ENCODE peak calls at places on chromosomes 3 and 15, in five cellular contexts. One of them, this sample, is unnamed.

GRCh38 chr15:71532994-71533393 is 277.4 kb upstream of the NR2E3 start:
- DNase-seq in mammary epithelial cell: peak
- DNase-seq in ovary: no peak
- DNase-seq in AG09309: no peak
- DNase-seq in PC-9: peak
- DNase-seq in this sample: peak

GRCh38 chr15:41511331-41512077 is 2.1 kb downstream of the LTK start:
- DNase-seq in ovary: no peak
- DNase-seq in mammary epithelial cell: no peak
- DNase-seq in AG09309: no peak
- DNase-seq in PC-9: no peak
- DNase-seq in this sample: no peak

GRCh38 chr15:99930696-99931095 is 197.5 kb upstream of the LYSMD4 start:
- DNase-seq in PC-9: no peak
- DNase-seq in ovary: no peak
- DNase-seq in AG09309: no peak
- DNase-seq in mammary epithelial cell: no peak
- DNase-seq in this sample: no peak

GRCh38 chr3:136546718-136547117 is 205.5 kb downstream of the STAG1 start:
- DNase-seq in PC-9: no peak
- DNase-seq in AG09309: no peak
- DNase-seq in ovary: no peak
- DNase-seq in mammary epithelial cell: no peak
- DNase-seq in this sample: no peak

GRCh38 chr3:63135362-63135761 is 142.7 kb upstream of the SYNPR start:
- DNase-seq in PC-9: no peak
- DNase-seq in AG09309: no peak
- DNase-seq in ovary: no peak
- DNase-seq in mammary epithelial cell: no peak
- DNase-seq in this sample: no peak

GRCh38 chr3:142861926-142862325 is 27.0 kb downstream of the PCOLCE2 start:
- DNase-seq in PC-9: no peak
- DNase-seq in mammary epithelial cell: no peak
- DNase-seq in AG09309: no peak
- DNase-seq in ovary: no peak
- DNase-seq in this sample: no peak

GRCh38 chr3:140953028-140953960 is 11.7 kb downstream of the SLC25A36 start:
- DNase-seq in AG09309: peak
- DNase-seq in ovary: no peak
- DNase-seq in mammary epithelial cell: peak
- DNase-seq in PC-9: no peak
- DNase-seq in this sample: peak

GRCh38 chr3:45253316-45253715 is 27.2 kb upstream of the TMEM158 start:
- DNase-seq in mammary epithelial cell: no peak
- DNase-seq in ovary: no peak
- DNase-seq in PC-9: no peak
- DNase-seq in AG09309: no peak
- DNase-seq in this sample: no peak

GRCh38 chr3:131350506-131350905 is 31.1 kb upstream of the NUDT16 start:
- DNase-seq in ovary: no peak
- DNase-seq in mammary epithelial cell: peak
- DNase-seq in PC-9: no peak
- DNase-seq in AG09309: no peak
- DNase-seq in this sample: peak

GRCh38 chr3:86563358-86563970 is 427.5 kb downstream of the VGLL3 start:
- DNase-seq in PC-9: no peak
- DNase-seq in ovary: no peak
- DNase-seq in AG09309: peak
- DNase-seq in mammary epithelial cell: peak
- DNase-seq in this sample: peak

GRCh38 chr3:176172430-176172954 is 1024.8 kb downstream of the TBL1XR1 start:
- DNase-seq in ovary: no peak
- DNase-seq in PC-9: no peak
- DNase-seq in AG09309: no peak
- DNase-seq in mammary epithelial cell: no peak
- DNase-seq in this sample: no peak

GRCh38 chr3:25849101-25849500 is 59.2 kb downstream of the OXSM start:
- DNase-seq in PC-9: no peak
- DNase-seq in AG09309: no peak
- DNase-seq in ovary: no peak
- DNase-seq in mammary epithelial cell: no peak
- DNase-seq in this sample: no peak

GRCh38 chr3:178385280-178385952 is 150.8 kb upstream of the KCNMB2 start:
- DNase-seq in ovary: peak
- DNase-seq in mammary epithelial cell: peak
- DNase-seq in PC-9: peak
- DNase-seq in AG09309: no peak
- DNase-seq in this sample: peak

GRCh38 chr3:197428961-197429360 is 126.8 kb downstream of the BDH1 start:
- DNase-seq in mammary epithelial cell: no peak
- DNase-seq in AG09309: no peak
- DNase-seq in ovary: no peak
- DNase-seq in PC-9: no peak
- DNase-seq in this sample: no peak

GRCh38 chr3:178508443-178508825 is 27.8 kb upstream of the KCNMB2 start:
- DNase-seq in AG09309: no peak
- DNase-seq in ovary: no peak
- DNase-seq in PC-9: no peak
- DNase-seq in mammary epithelial cell: no peak
- DNase-seq in this sample: no peak

GRCh38 chr3:170553788-170554620 is 31.9 kb downstream of the SLC7A14 start:
- DNase-seq in AG09309: no peak
- DNase-seq in ovary: no peak
- DNase-seq in mammary epithelial cell: no peak
- DNase-seq in PC-9: no peak
- DNase-seq in this sample: peak

GRCh38 chr15:84833447-84833846 is 16.3 kb downstream of the ALPK3 start:
- DNase-seq in ovary: peak
- DNase-seq in AG09309: no peak
- DNase-seq in PC-9: peak
- DNase-seq in mammary epithelial cell: peak
- DNase-seq in this sample: peak

GRCh38 chr3:48413611-48414010 is 16.3 kb downstream of the PLXNB1 start:
- DNase-seq in AG09309: no peak
- DNase-seq in mammary epithelial cell: no peak
- DNase-seq in PC-9: no peak
- DNase-seq in ovary: no peak
- DNase-seq in this sample: no peak

GRCh38 chr15:71385026-71385425 is 269.8 kb downstream of the THSD4 start:
- DNase-seq in AG09309: no peak
- DNase-seq in PC-9: no peak
- DNase-seq in ovary: no peak
- DNase-seq in mammary epithelial cell: no peak
- DNase-seq in this sample: peak

GRCh38 chr15:80072285-80072684 is 12.8 kb downstream of the ZFAND6 start:
- DNase-seq in PC-9: peak
- DNase-seq in ovary: no peak
- DNase-seq in AG09309: peak
- DNase-seq in mammary epithelial cell: peak
- DNase-seq in this sample: peak

GRCh38 chr3:138365991-138366759 is 17.8 kb downstream of the MRAS start:
- DNase-seq in AG09309: no peak
- DNase-seq in ovary: no peak
- DNase-seq in PC-9: no peak
- DNase-seq in mammary epithelial cell: no peak
- DNase-seq in this sample: no peak

GRCh38 chr3:58215317-58216025 is 4.7 kb upstream of the DNASE1L3 start:
- DNase-seq in PC-9: no peak
- DNase-seq in AG09309: no peak
- DNase-seq in ovary: no peak
- DNase-seq in mammary epithelial cell: peak
- DNase-seq in this sample: no peak

GRCh38 chr3:101224739-101225138 is 95.6 kb downstream of the IMPG2 start:
- DNase-seq in AG09309: no peak
- DNase-seq in PC-9: no peak
- DNase-seq in ovary: no peak
- DNase-seq in mammary epithelial cell: no peak
- DNase-seq in this sample: no peak
- H3K4me3 ChIP-seq in AG09309: no peak
- H3K4me3 ChIP-seq in PC-9: no peak
- H3K4me3 ChIP-seq in ovary: no peak
- H3K4me3 ChIP-seq in mammary epithelial cell: no peak
- H3K4me3 ChIP-seq in this sample: no peak

DNA sequence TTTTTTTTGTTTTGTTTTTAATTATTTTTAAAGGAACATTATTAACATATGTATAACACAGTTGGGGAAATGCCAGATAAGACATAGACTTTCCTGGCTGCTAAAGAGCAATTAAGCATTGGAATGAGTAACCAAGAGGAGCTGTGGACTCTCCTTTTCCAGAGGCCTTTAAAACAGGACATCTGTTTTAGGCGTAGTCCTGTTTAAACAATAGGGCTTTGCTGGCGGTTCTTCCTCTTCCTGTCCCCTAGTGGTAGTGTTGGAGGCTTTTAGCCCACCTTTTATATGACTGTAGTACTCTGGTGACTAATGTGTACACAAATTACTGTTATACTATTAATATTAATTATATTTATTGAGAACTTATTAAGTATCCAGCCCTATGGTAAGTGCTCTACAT is 81.9 kb downstream of the PPARG start:
- DNase-seq in PC-9: no peak
- DNase-seq in AG09309: no peak
- DNase-seq in mammary epithelial cell: no peak
- DNase-seq in ovary: no peak
- DNase-seq in this sample: peak
- TF ChIP-seq CTCF in PC-9: no peak
- TF ChIP-seq CTCF in AG09309: no peak
- TF ChIP-seq CTCF in mammary epithelial cell: no peak
- TF ChIP-seq CTCF in ovary: no peak
- TF ChIP-seq CTCF in this sample: peak

GRCh38 chr3:55521086-55522060 is 34.3 kb upstream of the WNT5A start:
- DNase-seq in AG09309: peak
- DNase-seq in ovary: no peak
- DNase-seq in mammary epithelial cell: peak
- DNase-seq in PC-9: no peak
- DNase-seq in this sample: no peak
- H3K4me3 ChIP-seq in AG09309: no peak
- H3K4me3 ChIP-seq in ovary: no peak
- H3K4me3 ChIP-seq in mammary epithelial cell: no peak
- H3K4me3 ChIP-seq in PC-9: no peak
- H3K4me3 ChIP-seq in this sample: no peak

GRCh38 chr3:4309476-4310121 is 6.4 kb downstream of the SETMAR start:
- DNase-seq in PC-9: no peak
- DNase-seq in mammary epithelial cell: no peak
- DNase-seq in AG09309: no peak
- DNase-seq in ovary: no peak
- DNase-seq in this sample: no peak

GRCh38 chr3:4310971-4311370 is 7.8 kb downstream of the SETMAR start:
- DNase-seq in PC-9: no peak
- DNase-seq in mammary epithelial cell: no peak
- DNase-seq in ovary: no peak
- DNase-seq in AG09309: no peak
- DNase-seq in this sample: peak

GRCh38 chr3:4313606-4314308 is 10.6 kb downstream of the SETMAR start:
- DNase-seq in ovary: no peak
- DNase-seq in mammary epithelial cell: no peak
- DNase-seq in PC-9: no peak
- DNase-seq in AG09309: no peak
- DNase-seq in this sample: no peak

GRCh38 chr3:4311496-4311895 is 8.3 kb downstream of the SETMAR start:
- DNase-seq in PC-9: no peak
- DNase-seq in ovary: no peak
- DNase-seq in mammary epithelial cell: no peak
- DNase-seq in AG09309: no peak
- DNase-seq in this sample: no peak

GRCh38 chr3:4314688-4315087 is 11.5 kb downstream of the SETMAR start:
- DNase-seq in ovary: no peak
- DNase-seq in AG09309: no peak
- DNase-seq in PC-9: no peak
- DNase-seq in mammary epithelial cell: no peak
- DNase-seq in this sample: peak
- TF ChIP-seq CTCF in ovary: no peak
- TF ChIP-seq CTCF in AG09309: peak
- TF ChIP-seq CTCF in PC-9: peak
- TF ChIP-seq CTCF in mammary epithelial cell: peak
- TF ChIP-seq CTCF in this sample: peak

GRCh38 chr15:78127882-78128281 is 3.4 kb downstream of the CIB2 start:
- DNase-seq in AG09309: no peak
- DNase-seq in ovary: no peak
- DNase-seq in PC-9: no peak
- DNase-seq in mammary epithelial cell: no peak
- DNase-seq in this sample: no peak

GRCh38 chr15:78129098-78130011 is 1.9 kb downstream of the CIB2 start:
- DNase-seq in ovary: no peak
- DNase-seq in AG09309: no peak
- DNase-seq in PC-9: peak
- DNase-seq in mammary epithelial cell: no peak
- DNase-seq in this sample: no peak

GRCh38 chr15:78130012-78130353 is 1.3 kb downstream of the CIB2 start:
- DNase-seq in AG09309: no peak
- DNase-seq in mammary epithelial cell: no peak
- DNase-seq in PC-9: no peak
- DNase-seq in ovary: no peak
- DNase-seq in this sample: no peak

GRCh38 chr15:78131295-78132021 is at the start of gene CIB2:
- DNase-seq in ovary: peak
- DNase-seq in mammary epithelial cell: no peak
- DNase-seq in PC-9: peak
- DNase-seq in AG09309: no peak
- DNase-seq in this sample: peak

GRCh38 chr15:78130466-78131294 is 565 bp downstream of the CIB2 start:
- DNase-seq in ovary: peak
- DNase-seq in AG09309: no peak
- DNase-seq in mammary epithelial cell: no peak
- DNase-seq in PC-9: no peak
- DNase-seq in this sample: no peak
- H3K4me3 ChIP-seq in ovary: peak
- H3K4me3 ChIP-seq in AG09309: peak
- H3K4me3 ChIP-seq in mammary epithelial cell: no peak
- H3K4me3 ChIP-seq in PC-9: no peak
- H3K4me3 ChIP-seq in this sample: peak

DNA sequence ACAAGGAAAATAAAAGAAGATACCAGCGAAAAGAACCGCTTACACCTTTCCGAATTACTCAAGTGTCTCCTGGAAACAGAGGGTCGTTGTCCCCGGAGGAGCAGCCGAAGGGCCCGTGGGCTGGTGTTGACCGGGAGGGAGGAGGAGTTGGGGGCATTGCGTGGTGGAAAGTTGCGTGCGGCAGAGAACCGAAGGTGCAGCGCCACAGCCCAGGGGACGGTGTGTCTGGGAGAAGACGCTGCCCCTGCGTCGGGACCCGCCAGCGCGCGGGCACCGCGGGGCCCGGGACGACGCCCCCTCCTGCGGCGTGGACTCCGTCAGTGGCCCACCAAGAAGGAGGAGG is 325 bp downstream of the ALCAM start:
- DNase-seq in mammary epithelial cell: no peak
- DNase-seq in PC-9: peak
- DNase-seq in ovary: peak
- DNase-seq in AG09309: no peak
- DNase-seq in this sample: no peak
- TF ChIP-seq CTCF in mammary epithelial cell: no peak
- TF ChIP-seq CTCF in PC-9: no peak
- TF ChIP-seq CTCF in ovary: no peak
- TF ChIP-seq CTCF in AG09309: no peak
- TF ChIP-seq CTCF in this sample: no peak

This sample was measured in cardiac fibroblast.